ENCODE peak calls at places on chromosomes 5 and 9, in five cellular contexts. Q, Y, F, S and H are unnamed samples.

GRCh38 chr5:150340614-150341265 is 16.8 kb upstream of the TCOF1 start:
- DNase-seq in Q (no peak), Y (no peak), F (no peak), S (no peak), H (no peak)

GRCh38 chr9:98022447-98022846 is 34.1 kb upstream of the NANS start:
- DNase-seq in Q (peak; percentile 71), Y (no peak), F (no peak), S (no peak), H (no peak)

GRCh38 chr9:63817622-63818518 is 1467.1 kb downstream of the FOXD4L5 start:
- DNase-seq in Q (peak; percentile 8), Y (no peak), F (no peak), S (peak; percentile 82), H (peak; percentile 94)

GRCh38 chr5:17947029-17947428 is 312.8 kb downstream of the TAF11L14 start:
- DNase-seq in Q (no peak), Y (no peak), F (no peak), S (no peak), H (no peak)

GRCh38 chr5:154316223-154316967 is 125.9 kb downstream of the GALNT10 start:
- DNase-seq in Q (peak; percentile 34), Y (no peak), F (no peak), S (no peak), H (no peak)

GRCh38 chr5:94345257-94345656 is 273.1 kb downstream of the KIAA0825 start:
- DNase-seq in Q (no peak), Y (no peak), F (no peak), S (no peak), H (no peak)

GRCh38 chr5:141618030-141618803 is 583 bp downstream of the DIAPH1 start:
- DNase-seq in Q (peak; percentile 13), Y (peak; percentile 55), F (no peak), S (no peak), H (no peak)

GRCh38 chr5:55172051-55172899 is 702 bp downstream of the CDC20B start:
- DNase-seq in Q (peak; percentile 78), Y (peak; percentile 79), F (peak; percentile 2), S (peak; percentile 73), H (no peak)

GRCh38 chr9:81112638-81113037 is 576.7 kb downstream of the TLE1 start:
- DNase-seq in Q (no peak), Y (no peak), F (no peak), S (no peak), H (no peak)

GRCh38 chr5:169024426-169024825 is 276.5 kb downstream of the SLIT3 start:
- DNase-seq in Q (no peak), Y (no peak), F (no peak), S (no peak), H (no peak)

GRCh38 chr5:95352686-95353085 is 38.5 kb upstream of the FAM81B start:
- DNase-seq in Q (no peak), Y (no peak), F (no peak), S (no peak), H (no peak)

GRCh38 chr9:12819436-12820185 is 44.8 kb downstream of the LURAP1L start:
- DNase-seq in Q (no peak), Y (no peak), F (no peak), S (no peak), H (no peak)

GRCh38 chr5:98454904-98455303 is 318.6 kb upstream of the RGMB start:
- DNase-seq in Q (peak; percentile 97), Y (no peak), F (no peak), S (no peak), H (no peak)

GRCh38 chr9:35135988-35136387 is 20.3 kb upstream of the ATOSB start:
- DNase-seq in Q (no peak), Y (no peak), F (no peak), S (no peak), H (no peak)

GRCh38 chr5:169004551-169004950 is 296.4 kb downstream of the SLIT3 start:
- DNase-seq in Q (no peak), Y (no peak), F (no peak), S (no peak), H (no peak)

GRCh38 chr9:134776080-134776796 is 104.4 kb upstream of the FCN2 start:
- DNase-seq in Q (peak; percentile 72), Y (no peak), F (no peak), S (no peak), H (no peak)
- H3K4me1 ChIP-seq in Q (peaks cover 44% of the 10 kb centered on the region), Y (peaks cover 25% of the 10 kb centered on the region), F (peaks cover 33% of the 10 kb centered on the region), S (peaks cover 49% of the 10 kb centered on the region), H (peaks cover 28% of the 10 kb centered on the region)

DNA sequence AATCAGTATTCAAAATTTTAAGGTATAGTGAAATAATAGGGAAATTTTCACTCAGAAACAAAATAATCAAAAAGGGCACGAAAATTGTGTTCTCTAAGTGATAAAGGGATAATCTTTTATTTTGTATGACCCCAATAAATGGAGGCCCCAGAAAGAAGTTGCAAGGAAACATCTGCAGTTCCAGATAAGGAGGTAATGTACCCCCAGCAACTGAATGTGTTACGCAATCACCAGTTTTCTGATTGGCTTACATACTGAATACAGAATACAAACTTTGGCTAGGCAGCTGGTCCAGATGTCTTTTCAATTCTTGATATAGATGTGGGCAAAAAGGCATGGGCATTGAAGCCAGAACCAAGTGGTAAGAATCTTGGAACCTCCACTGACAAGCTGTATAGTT is 1.7 kb upstream of the TOPORS start:
- DNase-seq in Q (peak; percentile 29), Y (no peak), F (no peak), S (no peak), H (no peak)
- TF ChIP-seq POLR2A in Q (no peak), Y (no peak), F (no peak), S (no peak), H (no peak)

GRCh38 chr5:34509392-34509791 is 146.7 kb upstream of the RAI14 start:
- DNase-seq in Q (no peak), Y (no peak), F (no peak), S (no peak), H (no peak)

GRCh38 chr5:34511063-34511462 is 145.1 kb upstream of the RAI14 start:
- DNase-seq in Q (no peak), Y (no peak), F (no peak), S (no peak), H (no peak)

GRCh38 chr5:34511481-34511880 is 144.6 kb upstream of the RAI14 start:
- DNase-seq in Q (no peak), Y (no peak), F (no peak), S (no peak), H (no peak)

GRCh38 chr5:34510002-34510401 is 146.1 kb upstream of the RAI14 start:
- DNase-seq in Q (no peak), Y (no peak), F (no peak), S (no peak), H (no peak)

DNA sequence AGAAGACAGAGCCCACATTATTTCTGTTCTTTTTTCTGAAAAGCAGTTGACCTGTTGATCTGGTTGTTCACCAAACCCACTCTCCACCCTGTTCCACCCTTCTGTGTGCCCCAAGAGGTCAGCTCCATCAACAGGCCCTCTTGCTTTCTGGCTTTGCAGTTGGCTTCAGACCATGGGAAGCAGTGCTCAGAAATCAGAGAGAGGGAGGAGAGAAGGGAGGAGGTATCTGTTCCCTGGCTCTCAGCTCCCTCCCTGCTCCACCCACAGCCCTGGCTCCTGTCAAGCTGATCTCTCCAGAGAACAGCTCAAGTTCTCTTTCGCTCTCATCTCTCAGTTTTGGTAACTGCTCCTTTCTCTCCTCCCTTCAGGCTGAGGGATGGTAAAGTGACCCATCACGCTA is 144.2 kb upstream of the RAI14 start:
- DNase-seq in Q (no peak), Y (no peak), F (no peak), S (peak; percentile 84), H (no peak)
- H3K4me1 ChIP-seq in Q (peaks cover 19% of the 10 kb centered on the region), Y (peaks cover 27% of the 10 kb centered on the region), F (peaks cover 48% of the 10 kb centered on the region), S (peaks cover 30% of the 10 kb centered on the region), H (peaks cover 11% of the 10 kb centered on the region)

GRCh38 chr9:27573699-27574265 is 501 bp upstream of the C9orf72 start:
- DNase-seq in Q (peak; percentile 99), Y (peak; percentile 94), F (peak; percentile 96), S (peak; percentile 99), H (peak; percentile 99)
- TF ChIP-seq POLR2A in Q (no peak), Y (no peak), F (peak; percentile 79), S (peak; percentile 81), H (peak; percentile 67)

GRCh38 chr5:113265190-113265589 is 169.6 kb downstream of the TSSK1B start:
- DNase-seq in Q (no peak), Y (no peak), F (no peak), S (no peak), H (no peak)

GRCh38 chr5:113268232-113268631 is 166.6 kb downstream of the TSSK1B start:
- DNase-seq in Q (no peak), Y (no peak), F (no peak), S (no peak), H (no peak)

GRCh38 chr5:113267361-113267900 is 167.4 kb downstream of the TSSK1B start:
- DNase-seq in Q (no peak), Y (no peak), F (no peak), S (no peak), H (no peak)

GRCh38 chr5:113266227-113266912 is 168.4 kb downstream of the TSSK1B start:
- DNase-seq in Q (peak; percentile 31), Y (no peak), F (no peak), S (no peak), H (no peak)

GRCh38 chr5:113266913-113267227 is 167.9 kb downstream of the TSSK1B start:
- DNase-seq in Q (no peak), Y (no peak), F (no peak), S (no peak), H (no peak)
- H3K4me1 ChIP-seq in Q (peaks cover 15% of the 10 kb centered on the region), Y (no peaks in the 10 kb centered on the region), F (peaks cover 57% of the 10 kb centered on the region), S (peaks cover 4% of the 10 kb centered on the region), H (peaks cover 53% of the 10 kb centered on the region)

GRCh38 chr9:133064241-133065069 is 2.7 kb downstream of the CEL start:
- DNase-seq in Q (no peak), Y (no peak), F (no peak), S (no peak), H (no peak)
- TF ChIP-seq POLR2A in Q (no peak), Y (no peak), F (no peak), S (no peak), H (no peak)

GRCh38 chr5:119379096-119379495 is 23.3 kb downstream of the TNFAIP8 start:
- DNase-seq in Q (no peak), Y (no peak), F (no peak), S (no peak), H (no peak)
- H3K4me1 ChIP-seq in Q (peaks cover 25% of the 10 kb centered on the region), Y (no peaks in the 10 kb centered on the region), F (peaks cover 46% of the 10 kb centered on the region), S (peaks cover 7% of the 10 kb centered on the region), H (peaks cover 9% of the 10 kb centered on the region)